ENCODE peak calls at places on chromosome 4, in seven cellular contexts. G, Q, P, M, D, Y and K are unnamed samples.

GRCh38 chr4:156888762-156889161 is 82.8 kb downstream of the PDGFC start:
- DNase-seq in G (peak), Q (peak), P (no peak), M (peak), D (no peak), Y (peak), K (peak)

GRCh38 chr4:173301518-173302201 is 32.5 kb downstream of the HMGB2 start:
- DNase-seq in G (peak), Q (no peak), P (no peak), M (peak), D (peak), Y (peak), K (peak)

GRCh38 chr4:20253799-20254409 is 2.2 kb downstream of the SLIT2 start:
- DNase-seq in G (peak), Q (no peak), P (peak), M (no peak), D (no peak), Y (peak), K (no peak)

GRCh38 chr4:39510348-39510929 is 16.8 kb downstream of the UGDH start:
- DNase-seq in G (no peak), Q (no peak), P (no peak), M (no peak), D (no peak), Y (no peak), K (no peak)

GRCh38 chr4:89152972-89153371 is 41.6 kb downstream of the TIGD2 start:
- DNase-seq in G (no peak), Q (no peak), P (no peak), M (no peak), D (no peak), Y (no peak), K (no peak)

GRCh38 chr4:4585012-4585670 is 43.3 kb upstream of the STX18 start:
- DNase-seq in G (peak), Q (peak), P (no peak), M (peak), D (no peak), Y (peak), K (peak)

GRCh38 chr4:153122855-153123254 is 81.4 kb upstream of the TRIM2 start:
- DNase-seq in G (no peak), Q (no peak), P (no peak), M (no peak), D (no peak), Y (no peak), K (no peak)

GRCh38 chr4:54099287-54099958 is 540 bp upstream of the GSX2 start:
- DNase-seq in G (no peak), Q (no peak), P (no peak), M (no peak), D (no peak), Y (peak), K (no peak)

GRCh38 chr4:141614878-141615586 is 21.4 kb upstream of the IL15 start:
- DNase-seq in G (no peak), Q (no peak), P (peak), M (no peak), D (no peak), Y (no peak), K (no peak)

GRCh38 chr4:10079951-10080873 is 36.4 kb downstream of the WDR1 start:
- DNase-seq in G (no peak), Q (no peak), P (peak), M (no peak), D (no peak), Y (no peak), K (no peak)

GRCh38 chr4:78552398-78553396 is 1.1 kb downstream of the ANXA3 start:
- DNase-seq in G (no peak), Q (no peak), P (no peak), M (no peak), D (no peak), Y (peak), K (no peak)

GRCh38 chr4:41874873-41875272 is 60.4 kb upstream of the TMEM33 start:
- DNase-seq in G (no peak), Q (no peak), P (no peak), M (no peak), D (no peak), Y (no peak), K (no peak)

GRCh38 chr4:1192091-1192492 is 19.7 kb upstream of the SPON2 start:
- DNase-seq in G (peak), Q (peak), P (peak), M (peak), D (peak), Y (peak), K (peak)

GRCh38 chr4:122992111-122992510 is 69.7 kb upstream of the NUDT6 start:
- DNase-seq in G (peak), Q (no peak), P (no peak), M (no peak), D (no peak), Y (peak), K (no peak)

GRCh38 chr4:126705271-126705670 is 927.5 kb upstream of the INTU start:
- DNase-seq in G (no peak), Q (peak), P (no peak), M (no peak), D (no peak), Y (peak), K (peak)

GRCh38 chr4:108683479-108683878 is 33.1 kb downstream of the OSTC start:
- DNase-seq in G (peak), Q (no peak), P (no peak), M (peak), D (peak), Y (peak), K (peak)

GRCh38 chr4:38762560-38762959 is 20.2 kb downstream of the TLR10 start:
- DNase-seq in G (no peak), Q (no peak), P (no peak), M (no peak), D (no peak), Y (no peak), K (no peak)

GRCh38 chr4:81687470-81687869 is 215.8 kb upstream of the RASGEF1B start:
- DNase-seq in G (no peak), Q (no peak), P (no peak), M (no peak), D (no peak), Y (no peak), K (no peak)

GRCh38 chr4:21801661-21802355 is 146.8 kb downstream of the KCNIP4 start:
- DNase-seq in G (no peak), Q (no peak), P (no peak), M (no peak), D (no peak), Y (peak), K (no peak)

GRCh38 chr4:38163216-38164006 is 203.2 kb downstream of the PTTG2 start:
- DNase-seq in G (peak), Q (peak), P (no peak), M (no peak), D (peak), Y (peak), K (no peak)

GRCh38 chr4:188554413-188554812 is 415.2 kb downstream of the TRIML1 start:
- DNase-seq in G (no peak), Q (no peak), P (no peak), M (no peak), D (no peak), Y (no peak), K (no peak)

GRCh38 chr4:14169460-14169859 is 541.9 kb upstream of the BOD1L1 start:
- DNase-seq in G (peak), Q (no peak), P (no peak), M (no peak), D (no peak), Y (peak), K (no peak)

GRCh38 chr4:112296949-112297483 is at the start of gene ALPK1:
- DNase-seq in G (peak), Q (peak), P (no peak), M (peak), D (peak), Y (peak), K (peak)

GRCh38 chr4:138348055-138348454 is 105.9 kb upstream of the SLC7A11 start:
- DNase-seq in G (no peak), Q (no peak), P (no peak), M (no peak), D (peak), Y (peak), K (no peak)

GRCh38 chr4:102761478-102761790 is 666 bp upstream of the MANBA start:
- DNase-seq in G (peak), Q (no peak), P (no peak), M (no peak), D (no peak), Y (peak), K (no peak)

GRCh38 chr4:53061467-53061866 is 199.3 kb downstream of the RASL11B start:
- DNase-seq in G (no peak), Q (no peak), P (no peak), M (no peak), D (no peak), Y (no peak), K (no peak)